ENCODE peak calls at places on chromosomes 13 and 19, in ten cellular contexts. One of them, this sample, is unnamed.

GRCh38 chr13:84706004-84706710 is 823.9 kb upstream of the SLITRK1 start:
- DNase-seq in NCI-H2171: no peak
- DNase-seq in H9: no peak
- DNase-seq in Calu3: no peak
- DNase-seq in stimulated activated CD8-positive, alpha-beta memory T cell treated with anti-CD3 and anti-CD28 coated beads, Interleukin-4, amount 100 ng/mL, for 1 hour: no peak
- DNase-seq in heart right ventricle: no peak
- DNase-seq in putamen: no peak
- DNase-seq in fibroblast of gingiva: no peak
- DNase-seq in fibroblast of the aortic adventitia: no peak
- DNase-seq in fibroblast of the conjunctiva: no peak
- DNase-seq in this sample: no peak

GRCh38 chr19:35206379-35206778 is 22.2 kb downstream of the FAM187B start:
- DNase-seq in Calu3: no peak
- DNase-seq in NCI-H2171: no peak
- DNase-seq in heart right ventricle: no peak
- DNase-seq in fibroblast of the conjunctiva: no peak
- DNase-seq in fibroblast of the aortic adventitia: no peak
- DNase-seq in stimulated activated CD8-positive, alpha-beta memory T cell treated with anti-CD3 and anti-CD28 coated beads, Interleukin-4, amount 100 ng/mL, for 1 hour: no peak
- DNase-seq in fibroblast of gingiva: no peak
- DNase-seq in H9: no peak
- DNase-seq in putamen: no peak
- DNase-seq in this sample: no peak

GRCh38 chr13:90926459-90926858 is 421.0 kb upstream of the MIR17HG start:
- DNase-seq in NCI-H2171: no peak
- DNase-seq in stimulated activated CD8-positive, alpha-beta memory T cell treated with anti-CD3 and anti-CD28 coated beads, Interleukin-4, amount 100 ng/mL, for 1 hour: no peak
- DNase-seq in heart right ventricle: no peak
- DNase-seq in Calu3: no peak
- DNase-seq in fibroblast of the conjunctiva: no peak
- DNase-seq in fibroblast of gingiva: no peak
- DNase-seq in putamen: no peak
- DNase-seq in fibroblast of the aortic adventitia: no peak
- DNase-seq in H9: no peak
- DNase-seq in this sample: no peak

GRCh38 chr19:7461841-7462629 is 26.8 kb downstream of the PEX11G start:
- DNase-seq in heart right ventricle: no peak
- DNase-seq in fibroblast of the aortic adventitia: no peak
- DNase-seq in Calu3: no peak
- DNase-seq in fibroblast of the conjunctiva: no peak
- DNase-seq in NCI-H2171: no peak
- DNase-seq in fibroblast of gingiva: no peak
- DNase-seq in stimulated activated CD8-positive, alpha-beta memory T cell treated with anti-CD3 and anti-CD28 coated beads, Interleukin-4, amount 100 ng/mL, for 1 hour: no peak
- DNase-seq in putamen: no peak
- DNase-seq in H9: peak; percentile 58
- DNase-seq in this sample: no peak

GRCh38 chr19:43699506-43700367 is 16.1 kb upstream of the IRGC start:
- DNase-seq in stimulated activated CD8-positive, alpha-beta memory T cell treated with anti-CD3 and anti-CD28 coated beads, Interleukin-4, amount 100 ng/mL, for 1 hour: no peak
- DNase-seq in putamen: peak; percentile 19
- DNase-seq in heart right ventricle: peak; percentile 31
- DNase-seq in NCI-H2171: peak; percentile 6
- DNase-seq in fibroblast of gingiva: peak; percentile 16
- DNase-seq in fibroblast of the conjunctiva: no peak
- DNase-seq in Calu3: no peak
- DNase-seq in H9: peak; percentile 85
- DNase-seq in fibroblast of the aortic adventitia: peak; percentile 33
- DNase-seq in this sample: no peak

GRCh38 chr13:98826156-98826555 is 73.7 kb upstream of the SLC15A1 start:
- DNase-seq in fibroblast of gingiva: no peak
- DNase-seq in Calu3: no peak
- DNase-seq in heart right ventricle: no peak
- DNase-seq in H9: no peak
- DNase-seq in NCI-H2171: peak; percentile 28
- DNase-seq in fibroblast of the aortic adventitia: no peak
- DNase-seq in putamen: peak; percentile 14
- DNase-seq in stimulated activated CD8-positive, alpha-beta memory T cell treated with anti-CD3 and anti-CD28 coated beads, Interleukin-4, amount 100 ng/mL, for 1 hour: no peak
- DNase-seq in fibroblast of the conjunctiva: no peak
- DNase-seq in this sample: no peak

GRCh38 chr13:72166102-72166660 is 299.2 kb upstream of the DACH1 start:
- DNase-seq in Calu3: no peak
- DNase-seq in fibroblast of the conjunctiva: no peak
- DNase-seq in fibroblast of the aortic adventitia: no peak
- DNase-seq in stimulated activated CD8-positive, alpha-beta memory T cell treated with anti-CD3 and anti-CD28 coated beads, Interleukin-4, amount 100 ng/mL, for 1 hour: no peak
- DNase-seq in NCI-H2171: no peak
- DNase-seq in putamen: no peak
- DNase-seq in heart right ventricle: no peak
- DNase-seq in H9: no peak
- DNase-seq in fibroblast of gingiva: no peak
- DNase-seq in this sample: no peak

GRCh38 chr13:41696163-41697003 is 239.0 kb downstream of the RGCC start:
- DNase-seq in fibroblast of gingiva: peak; percentile 14
- DNase-seq in fibroblast of the aortic adventitia: peak; percentile 97
- DNase-seq in fibroblast of the conjunctiva: peak; percentile 75
- DNase-seq in Calu3: no peak
- DNase-seq in H9: no peak
- DNase-seq in putamen: no peak
- DNase-seq in heart right ventricle: no peak
- DNase-seq in NCI-H2171: no peak
- DNase-seq in stimulated activated CD8-positive, alpha-beta memory T cell treated with anti-CD3 and anti-CD28 coated beads, Interleukin-4, amount 100 ng/mL, for 1 hour: no peak
- DNase-seq in this sample: peak; percentile 61

This sample was measured in HCT116.